ENCODE peak calls at places on chromosome 7, in eight cellular contexts. Z, B, S, M, K, V, Y and F are unnamed samples.

GRCh38 chr7:80417211-80417793 is 94.6 kb downstream of the GNAT3 start:
- DNase-seq in Z (no peak), B (no peak), S (no peak), M (no peak), K (no peak), V (no peak), Y (no peak), F (no peak)

GRCh38 chr7:42167914-42168236 is 69.1 kb downstream of the GLI3 start:
- DNase-seq in Z (no peak), B (no peak), S (peak; percentile 44), M (no peak), K (no peak), V (no peak), Y (no peak), F (no peak)

GRCh38 chr7:157758468-157759245 is 421.9 kb downstream of the DNAJB6 start:
- DNase-seq in Z (no peak), B (peak; percentile 44), S (no peak), M (no peak), K (no peak), V (no peak), Y (no peak), F (no peak)

GRCh38 chr7:29892231-29892630 is 85.9 kb downstream of the WIPF3 start:
- DNase-seq in Z (no peak), B (no peak), S (no peak), M (no peak), K (no peak), V (no peak), Y (no peak), F (no peak)

GRCh38 chr7:5766321-5766761 is 15.1 kb downstream of the RNF216 start:
- DNase-seq in Z (peak; percentile 81), B (no peak), S (no peak), M (no peak), K (peak; percentile 84), V (no peak), Y (no peak), F (no peak)

GRCh38 chr7:135795846-135796570 is 47.4 kb upstream of the FAM180A start:
- DNase-seq in Z (no peak), B (no peak), S (no peak), M (peak; percentile 39), K (no peak), V (no peak), Y (no peak), F (no peak)

GRCh38 chr7:80520199-80520598 is 8.3 kb upstream of the GNAT3 start:
- DNase-seq in Z (peak; percentile 21), B (no peak), S (no peak), M (no peak), K (no peak), V (no peak), Y (no peak), F (no peak)

GRCh38 chr7:66099232-66099550 is 15.5 kb upstream of the CRCP start:
- DNase-seq in Z (no peak), B (no peak), S (peak; percentile 51), M (no peak), K (no peak), V (no peak), Y (no peak), F (no peak)

GRCh38 chr7:129741743-129742213 is 130.3 kb downstream of the NRF1 start:
- DNase-seq in Z (no peak), B (no peak), S (no peak), M (no peak), K (no peak), V (no peak), Y (no peak), F (no peak)

GRCh38 chr7:45978010-45978681 is 57.1 kb upstream of the IGFBP3 start:
- DNase-seq in Z (peak; percentile 99), B (no peak), S (peak; percentile 39), M (peak; percentile 99), K (peak; percentile 98), V (no peak), Y (no peak), F (peak; percentile 95)

GRCh38 chr7:73721237-73721848 is 1.9 kb upstream of the STX1A start:
- DNase-seq in Z (no peak), B (peak; percentile 85), S (no peak), M (no peak), K (no peak), V (no peak), Y (no peak), F (no peak)

GRCh38 chr7:12174931-12175330 is 36.2 kb upstream of the TMEM106B start:
- DNase-seq in Z (no peak), B (no peak), S (no peak), M (no peak), K (no peak), V (no peak), Y (no peak), F (no peak)

GRCh38 chr7:42661312-42661711 is 250.6 kb downstream of the C7orf25 start:
- DNase-seq in Z (no peak), B (no peak), S (no peak), M (peak; percentile 85), K (peak; percentile 51), V (no peak), Y (no peak), F (peak; percentile 84)

GRCh38 chr7:22576941-22577927 is 77.2 kb upstream of the STEAP1B start:
- DNase-seq in Z (peak; percentile 98), B (no peak), S (peak; percentile 74), M (peak; percentile 87), K (peak; percentile 88), V (no peak), Y (no peak), F (peak; percentile 68)

GRCh38 chr7:2821161-2821841 is 22.8 kb downstream of the GNA12 start:
- DNase-seq in Z (peak; percentile 83), B (peak; percentile 31), S (no peak), M (peak; percentile 95), K (no peak), V (no peak), Y (no peak), F (peak; percentile 77)

GRCh38 chr7:23106491-23106800 is 861 bp downstream of the KLHL7 start:
- DNase-seq in Z (no peak), B (no peak), S (no peak), M (no peak), K (no peak), V (no peak), Y (no peak), F (peak; percentile 34)

GRCh38 chr7:152544481-152544927 is 108.7 kb upstream of the KMT2C start:
- DNase-seq in Z (no peak), B (no peak), S (no peak), M (no peak), K (no peak), V (no peak), Y (no peak), F (no peak)

GRCh38 chr7:26648429-26649015 is 215.9 kb downstream of the SKAP2 start:
- DNase-seq in Z (peak; percentile 76), B (no peak), S (no peak), M (peak; percentile 70), K (no peak), V (no peak), Y (no peak), F (peak; percentile 72)

GRCh38 chr7:13603661-13604060 is 385.8 kb downstream of the ETV1 start:
- DNase-seq in Z (peak; percentile 1), B (no peak), S (no peak), M (peak; percentile 85), K (no peak), V (no peak), Y (no peak), F (peak; percentile 19)

GRCh38 chr7:42227931-42228591 is 8.9 kb downstream of the GLI3 start:
- DNase-seq in Z (peak; percentile 46), B (peak; percentile 63), S (peak; percentile 43), M (peak; percentile 76), K (peak; percentile 15), V (no peak), Y (peak; percentile 61), F (no peak)

GRCh38 chr7:33091111-33091531 is 18.1 kb downstream of the RP9 start:
- DNase-seq in Z (peak; percentile 74), B (no peak), S (no peak), M (peak; percentile 9), K (no peak), V (no peak), Y (no peak), F (no peak)

DNA sequence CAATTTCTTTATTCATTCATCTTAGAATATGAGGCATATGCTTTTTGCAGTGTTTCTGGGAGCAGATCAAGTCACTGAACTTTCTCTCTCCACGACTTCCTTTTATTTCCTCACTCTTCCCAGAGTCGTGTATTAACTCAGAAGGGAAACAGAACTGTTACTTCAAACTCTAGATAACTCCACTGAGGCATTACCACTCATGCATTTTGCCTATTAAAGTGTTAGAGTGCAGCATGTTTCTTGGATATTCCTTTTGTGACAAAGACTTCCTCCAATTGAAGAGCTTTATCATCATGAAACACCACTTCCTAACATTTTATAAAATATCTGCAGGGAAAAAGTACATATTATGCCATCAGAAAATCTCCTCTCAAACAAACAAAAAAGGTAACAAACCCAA is 797.4 kb upstream of the COBL start:
- DNase-seq in Z (no peak), B (no peak), S (no peak), M (no peak), K (no peak), V (no peak), Y (no peak), F (no peak)
- H3K27ac ChIP-seq in Z (no peak overlapping the region), B (no peak overlapping the region), S (no peak overlapping the region), M (no peak overlapping the region), K (no peak overlapping the region), V (no peak overlapping the region), Y (no peak overlapping the region), F (no peak overlapping the region)

GRCh38 chr7:1029637-1030443 is 14.5 kb upstream of the GPR146 start:
- DNase-seq in Z (no peak), B (peak; percentile 65), S (no peak), M (no peak), K (no peak), V (no peak), Y (no peak), F (no peak)
- H3K27ac ChIP-seq in Z (peak overlapping the region; percentile 8), B (no peak overlapping the region), S (peak overlapping the region; percentile 93), M (no peak overlapping the region), K (no peak overlapping the region), V (peak overlapping the region; percentile 86), Y (peak overlapping the region; percentile 96), F (peak overlapping the region; percentile 94)

DNA sequence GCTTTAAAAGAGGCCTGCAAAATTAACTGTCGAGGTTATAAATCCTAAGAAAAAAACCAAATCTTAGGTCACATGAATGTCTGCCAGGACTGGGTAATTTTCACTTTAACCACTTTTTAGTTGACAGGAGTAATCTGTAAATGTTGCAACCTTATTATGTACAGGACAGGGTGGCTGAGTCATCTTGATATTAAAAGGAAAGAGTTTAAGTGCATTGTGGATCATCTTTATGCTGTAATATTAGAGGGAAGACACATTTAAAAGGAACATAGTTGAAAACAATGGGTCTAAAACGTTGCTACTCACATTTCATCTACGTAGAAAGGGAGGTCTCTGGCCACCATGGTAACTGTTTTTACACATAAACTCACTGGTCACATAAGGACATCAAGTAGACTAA is 115.5 kb downstream of the LSMEM1 start:
- DNase-seq in Z (no peak), B (no peak), S (no peak), M (peak; percentile 22), K (peak; percentile 18), V (no peak), Y (no peak), F (peak; percentile 15)
- H3K27ac ChIP-seq in Z (no peak overlapping the region), B (no peak overlapping the region), S (no peak overlapping the region), M (no peak overlapping the region), K (no peak overlapping the region), V (no peak overlapping the region), Y (no peak overlapping the region), F (no peak overlapping the region)

DNA sequence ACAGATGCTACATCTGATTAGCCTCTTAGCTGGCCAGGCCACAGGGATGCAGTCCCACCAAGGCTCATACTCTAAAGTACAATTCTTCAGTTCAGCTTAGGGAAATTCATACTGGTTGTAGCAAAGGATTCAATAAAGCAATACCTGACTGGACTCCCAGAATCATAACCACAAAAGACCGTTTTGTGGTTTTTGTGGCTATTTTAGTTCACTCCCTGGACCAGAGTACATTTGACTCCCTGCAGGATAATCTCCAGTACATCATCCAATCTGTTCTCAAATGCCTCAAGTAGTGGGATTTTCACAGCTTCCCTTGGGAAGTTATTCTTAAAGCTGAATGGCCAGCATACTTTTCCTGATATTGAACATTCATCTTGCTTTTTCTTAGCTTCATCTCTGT is 29.3 kb upstream of the YAE1 start:
- DNase-seq in Z (no peak), B (no peak), S (no peak), M (no peak), K (no peak), V (no peak), Y (no peak), F (no peak)
- H3K27ac ChIP-seq in Z (no peak overlapping the region), B (no peak overlapping the region), S (no peak overlapping the region), M (no peak overlapping the region), K (no peak overlapping the region), V (no peak overlapping the region), Y (no peak overlapping the region), F (no peak overlapping the region)